ENCODE peak calls at places on chromosome 6, in nine cellular contexts. Q is kidney epithelial cell, U is OCI-LY7, T is transverse colon, X is neural progenitor cell, Z is esophagus muscularis mucosa, W is ovary, S is colonic mucosa, P is HCT116. G is an unnamed sample.

GRCh38 chr6:38355519-38355918 is 284.2 kb downstream of the BTBD9 start:
- DNase-seq in Q (no peak), P (no peak), S (no peak), Z (no peak), W (no peak), U (no peak), X (no peak), T (no peak), G (no peak)

GRCh38 chr6:44438827-44439226 is 51.3 kb downstream of the CDC5L start:
- DNase-seq in W (no peak), P (no peak), S (no peak), T (no peak), Q (no peak), Z (no peak), U (no peak), X (no peak), G (no peak)

GRCh38 chr6:31652925-31653724 is 664 bp upstream of the BAG6 start:
- DNase-seq in Z (peak; percentile 98), T (peak; percentile 91), S (peak; percentile 92), X (peak; percentile 96), Q (peak; percentile 55), W (peak; percentile 89), P (no peak), U (peak; percentile 97), G (no peak)

GRCh38 chr6:134936476-134936875 is 13.4 kb downstream of the ALDH8A1 start:
- DNase-seq in X (no peak), T (no peak), W (no peak), S (no peak), U (no peak), Z (no peak), P (no peak), Q (no peak), G (no peak)

GRCh38 chr6:11258260-11259237 is 26.1 kb upstream of the NEDD9 start:
- DNase-seq in P (no peak), W (no peak), X (no peak), Q (no peak), Z (no peak), S (no peak), U (no peak), T (peak; percentile 38), G (no peak)

GRCh38 chr6:168035098-168035660 is 37.7 kb downstream of the KIF25 start:
- DNase-seq in X (peak; percentile 91), S (peak; percentile 35), W (peak; percentile 69), Z (no peak), P (no peak), T (peak; percentile 59), U (no peak), Q (peak; percentile 35), G (peak; percentile 59)

GRCh38 chr6:136566851-136567250 is 16.6 kb upstream of the MAP7 start:
- DNase-seq in U (no peak), Q (no peak), T (no peak), P (no peak), S (no peak), Z (no peak), X (no peak), W (no peak), G (no peak)

GRCh38 chr6:5671162-5671561 is 335.6 kb downstream of the NRN1 start:
- DNase-seq in T (no peak), Q (peak; percentile 21), U (no peak), P (no peak), S (no peak), X (no peak), Z (no peak), W (no peak), G (no peak)

GRCh38 chr6:49468042-49468441 is 4.9 kb downstream of the CENPQ start:
- DNase-seq in W (no peak), P (no peak), Z (no peak), U (peak; percentile 24), S (no peak), Q (no peak), X (no peak), T (no peak), G (no peak)

GRCh38 chr6:150307520-150307919 is 61.3 kb upstream of the IYD start:
- DNase-seq in T (no peak), P (no peak), W (no peak), S (no peak), Q (no peak), X (no peak), Z (no peak), U (no peak), G (no peak)

GRCh38 chr6:16229710-16230109 is 8.7 kb upstream of the GMPR start:
- DNase-seq in S (no peak), Q (no peak), U (no peak), Z (no peak), P (no peak), X (no peak), T (no peak), W (no peak), G (no peak)

GRCh38 chr6:56526860-56527544 is 115.7 kb downstream of the DST start:
- DNase-seq in T (no peak), X (no peak), W (no peak), Q (no peak), P (no peak), U (no peak), Z (no peak), S (no peak), G (no peak)

GRCh38 chr6:69164564-69165252 is 529.6 kb downstream of the ADGRB3 start:
- DNase-seq in T (no peak), U (no peak), S (no peak), Q (no peak), Z (no peak), X (peak; percentile 50), W (no peak), P (no peak), G (peak; percentile 18)

GRCh38 chr6:150491131-150491795 is 108.4 kb upstream of the PLEKHG1 start:
- DNase-seq in X (no peak), Q (peak; percentile 90), Z (peak; percentile 74), P (peak; percentile 57), W (no peak), U (no peak), T (no peak), S (no peak), G (peak; percentile 30)

GRCh38 chr6:91376686-91377085 is 789.8 kb upstream of the MAP3K7 start:
- DNase-seq in U (no peak), Q (no peak), T (peak; percentile 19), P (no peak), X (no peak), W (no peak), S (peak; percentile 27), Z (no peak), G (peak; percentile 73)

GRCh38 chr6:108222504-108222903 is 38.3 kb downstream of the SNX3 start:
- DNase-seq in Q (no peak), Z (no peak), P (no peak), U (no peak), T (no peak), X (no peak), S (no peak), W (no peak), G (no peak)

GRCh38 chr6:138973481-138974140 is 14.4 kb downstream of the REPS1 start:
- DNase-seq in U (no peak), S (no peak), T (no peak), Z (no peak), P (no peak), W (no peak), X (no peak), Q (no peak), G (no peak)

GRCh38 chr6:166830185-166830890 is 126.0 kb downstream of the RNASET2 start:
- DNase-seq in P (no peak), Q (no peak), S (no peak), T (no peak), X (no peak), W (no peak), U (no peak), Z (no peak), G (no peak)

GRCh38 chr6:52617087-52617486 is 40.2 kb upstream of the TRAM2 start:
- DNase-seq in W (no peak), S (no peak), P (no peak), Q (no peak), T (no peak), U (no peak), Z (no peak), X (no peak), G (no peak)

GRCh38 chr6:170152111-170152926 is 138.6 kb downstream of the DLL1 start:
- DNase-seq in U (no peak), W (peak; percentile 27), T (peak; percentile 76), X (peak; percentile 59), Z (no peak), Q (peak; percentile 10), S (peak; percentile 51), P (no peak), G (peak; percentile 53)
- TF ChIP-seq CTCF in U (no peak), W (no peak), T (no peak), X (no peak), Z (no peak), Q (no peak), S (no peak), P (no peak), G (no peak)

GRCh38 chr6:128520436-128521301 is at the start of gene PTPRK:
- DNase-seq in T (peak; percentile 94), X (peak; percentile 97), P (peak; percentile 76), U (no peak), S (peak; percentile 94), Q (peak; percentile 72), Z (peak; percentile 96), W (peak; percentile 92), G (peak; percentile 96)
- TF ChIP-seq CTCF in T (peak; percentile 60), X (peak; percentile 57), P (no peak), U (no peak), S (peak; percentile 46), Q (no peak), Z (peak; percentile 80), W (peak; percentile 41), G (peak; percentile 51)

DNA sequence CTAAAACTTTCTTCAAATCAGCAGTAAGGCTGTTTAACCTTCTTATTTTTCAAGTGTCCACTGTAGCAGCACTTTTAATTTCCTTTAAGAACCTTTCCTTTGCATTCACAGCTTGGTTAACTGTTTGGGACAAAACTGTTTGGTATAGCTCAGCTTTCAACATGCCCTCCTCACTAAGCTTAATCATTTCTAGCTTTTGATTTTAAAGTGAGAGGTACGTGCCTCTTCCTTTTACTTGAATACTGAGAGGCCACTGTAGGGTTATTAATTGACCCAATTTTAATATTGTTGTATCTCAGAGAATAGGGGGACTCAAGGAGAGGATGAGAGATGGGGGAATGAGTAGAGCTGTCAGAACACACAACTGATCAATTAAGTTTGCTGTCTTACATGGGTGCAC is 129.5 kb upstream of the MMS22L start:
- DNase-seq in S (no peak), T (no peak), P (no peak), W (no peak), Z (no peak), Q (no peak), U (no peak), X (no peak), G (no peak)
- TF ChIP-seq CTCF in S (no peak), T (no peak), P (no peak), W (no peak), Z (no peak), Q (no peak), U (no peak), X (no peak), G (no peak)

DNA sequence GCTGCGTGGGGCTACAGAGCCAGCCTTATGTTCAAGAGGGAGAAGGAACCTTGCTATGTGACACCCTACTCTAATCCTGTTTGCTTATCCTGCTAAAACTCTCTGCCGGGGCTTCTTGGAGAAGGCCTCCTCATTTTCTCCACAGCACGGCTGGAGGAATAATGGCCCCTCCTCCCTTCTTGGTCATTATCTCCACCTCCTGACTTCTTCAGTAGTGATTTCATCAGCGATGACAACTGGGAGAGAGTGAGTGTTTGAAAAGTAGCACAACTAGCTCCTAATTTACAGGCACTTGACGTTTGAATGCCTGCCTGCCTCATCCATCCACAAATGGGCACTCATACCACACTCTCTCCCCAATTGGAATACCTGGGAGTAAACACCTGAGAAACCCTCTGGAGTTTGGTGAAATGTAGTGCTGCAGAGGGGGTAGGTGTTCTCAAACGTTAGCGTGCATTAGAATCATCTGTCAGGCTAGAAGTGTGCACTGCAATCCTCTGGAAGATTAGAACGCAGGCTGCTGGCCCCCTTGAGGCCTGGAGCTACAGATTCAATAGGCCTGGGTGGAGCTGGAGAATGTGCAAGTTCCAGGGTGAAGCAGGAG is 148.5 kb downstream of the FOXC1 start:
- DNase-seq in U (no peak), Z (no peak), S (no peak), T (no peak), P (no peak), W (no peak), X (no peak), Q (no peak), G (no peak)
- TF ChIP-seq CTCF in U (no peak), Z (no peak), S (no peak), T (no peak), P (no peak), W (no peak), X (no peak), Q (no peak), G (no peak)